ENCODE peak calls at places on chromosome 15, in four cellular contexts. N, H, X and M are unnamed samples.
A peak's percentile ranks its signal among the peaks of the same experiment; 100 is the strongest.

GRCh38 chr15:28169361-28169760 is 70.2 kb upstream of the OCA2 start:
- DNase-seq in N (no peak), X (no peak), H (no peak), M (no peak)

GRCh38 chr15:56984681-56985515 is 66.5 kb downstream of the TCF12 start:
- DNase-seq in H (no peak), N (peak; percentile 79), X (no peak), M (no peak)

GRCh38 chr15:66580643-66581042 is 14.8 kb upstream of the LCTL start:
- DNase-seq in X (no peak), H (no peak), N (peak; percentile 64), M (no peak)

GRCh38 chr15:88891540-88892254 is 3.6 kb downstream of the HAPLN3 start:
- DNase-seq in H (no peak), N (no peak), X (no peak), M (no peak)

GRCh38 chr15:83200162-83200561 is 7.5 kb downstream of the HDGFL3 start:
- DNase-seq in H (no peak), N (peak; percentile 79), X (no peak), M (no peak)

GRCh38 chr15:77225088-77225487 is 154.2 kb upstream of the TSPAN3 start:
- DNase-seq in N (no peak), H (no peak), X (no peak), M (no peak)

GRCh38 chr15:89469331-89470107 is 26.9 kb downstream of the RHCG start:
- DNase-seq in H (no peak), N (no peak), X (no peak), M (no peak)

GRCh38 chr15:20340331-20340811 is 201.2 kb downstream of the GOLGA6L6 start:
- DNase-seq in H (peak; percentile 44), N (no peak), X (peak; percentile 91), M (no peak)

GRCh38 chr15:43920815-43921214 is 94.0 kb downstream of the WDR76 start:
- DNase-seq in H (peak; percentile 83), N (no peak), X (no peak), M (no peak)

GRCh38 chr15:70478251-70478990 is 284.9 kb downstream of the UACA start:
- DNase-seq in X (peak; percentile 59), N (no peak), H (no peak), M (no peak)

GRCh38 chr15:99953886-99954285 is 220.6 kb upstream of the LYSMD4 start:
- DNase-seq in N (no peak), X (no peak), H (no peak), M (no peak)

GRCh38 chr15:60520041-60520824 is 41.3 kb upstream of the ICE2 start:
- DNase-seq in H (no peak), X (no peak), N (peak; percentile 40), M (no peak)

GRCh38 chr15:75058127-75058905 is 34.9 kb downstream of the PPCDC start:
- DNase-seq in H (no peak), X (no peak), N (no peak), M (no peak)

GRCh38 chr15:91142097-91142744 is 42.2 kb downstream of the SV2B start:
- DNase-seq in X (no peak), N (peak; percentile 7), H (no peak), M (no peak)

GRCh38 chr15:81301815-81302399 is 22.0 kb downstream of the STARD5 start:
- DNase-seq in N (no peak), X (peak; percentile 75), H (no peak), M (no peak)

GRCh38 chr15:48001393-48002059 is 119.3 kb upstream of the SLC24A5 start:
- DNase-seq in N (no peak), X (no peak), H (no peak), M (no peak)

GRCh38 chr15:62749445-62749844 is 293.1 kb upstream of the TPM1 start:
- DNase-seq in N (no peak), H (no peak), X (no peak), M (no peak)

GRCh38 chr15:90594297-90594696 is 64.6 kb downstream of the CRTC3 start:
- DNase-seq in X (peak; percentile 91), H (no peak), N (peak; percentile 51), M (peak; percentile 93)

GRCh38 chr15:45333550-45333949 is 44.8 kb downstream of the GATM start:
- DNase-seq in X (no peak), N (peak; percentile 16), H (peak; percentile 21), M (no peak)

GRCh38 chr15:89068325-89068784 is 19.9 kb upstream of the ABHD2 start:
- DNase-seq in X (no peak), N (peak; percentile 97), H (no peak), M (peak; percentile 67)

GRCh38 chr15:64019764-64020163 is 26.5 kb downstream of the DAPK2 start:
- DNase-seq in N (peak; percentile 76), H (no peak), X (no peak), M (no peak)

GRCh38 chr15:69532066-69532465 is 79.4 kb downstream of the RPLP1 start:
- DNase-seq in X (no peak), N (no peak), H (no peak), M (no peak)

GRCh38 chr15:39361497-39361896 is 219.4 kb upstream of the THBS1 start:
- DNase-seq in H (no peak), X (no peak), N (no peak), M (no peak)

GRCh38 chr15:29055876-29056275 is 170.1 kb downstream of the APBA2 start:
- DNase-seq in H (no peak), X (no peak), N (no peak), M (no peak)

GRCh38 chr15:90598053-90598577 is 68.4 kb downstream of the CRTC3 start:
- DNase-seq in H (no peak), X (peak; percentile 70), N (no peak), M (no peak)

GRCh38 chr15:60553163-60553562 is 74.2 kb upstream of the ICE2 start:
- DNase-seq in H (no peak), X (no peak), N (no peak), M (no peak)

GRCh38 chr15:53978248-53978906 is at the start of gene UNC13C:
- DNase-seq in N (peak; percentile 3), X (peak; percentile 46), H (peak; percentile 68), M (no peak)

GRCh38 chr15:47355759-47356158 is 361.5 kb upstream of the SEMA6D start:
- DNase-seq in X (no peak), N (no peak), H (no peak), M (no peak)

GRCh38 chr15:74725241-74725774 is at the start of gene CYP1A1:
- DNase-seq in H (peak; percentile 44), X (peak; percentile 67), N (peak; percentile 26), M (peak; percentile 21)

GRCh38 chr15:70356919-70357318 is 259.2 kb upstream of the TLE3 start:
- DNase-seq in N (no peak), H (no peak), X (no peak), M (no peak)

GRCh38 chr15:37095993-37096877 is 4.1 kb downstream of the MEIS2 start:
- DNase-seq in H (no peak), X (no peak), N (peak; percentile 47), M (no peak)

GRCh38 chr15:37094542-37095196 is 5.7 kb downstream of the MEIS2 start:
- DNase-seq in H (no peak), N (peak; percentile 62), X (no peak), M (no peak)

GRCh38 chr15:37095197-37095992 is 5.0 kb downstream of the MEIS2 start:
- DNase-seq in X (no peak), H (no peak), N (no peak), M (no peak)

GRCh38 chr15:37090543-37091175 is 9.7 kb downstream of the MEIS2 start:
- DNase-seq in H (no peak), X (no peak), N (no peak), M (no peak)

DNA sequence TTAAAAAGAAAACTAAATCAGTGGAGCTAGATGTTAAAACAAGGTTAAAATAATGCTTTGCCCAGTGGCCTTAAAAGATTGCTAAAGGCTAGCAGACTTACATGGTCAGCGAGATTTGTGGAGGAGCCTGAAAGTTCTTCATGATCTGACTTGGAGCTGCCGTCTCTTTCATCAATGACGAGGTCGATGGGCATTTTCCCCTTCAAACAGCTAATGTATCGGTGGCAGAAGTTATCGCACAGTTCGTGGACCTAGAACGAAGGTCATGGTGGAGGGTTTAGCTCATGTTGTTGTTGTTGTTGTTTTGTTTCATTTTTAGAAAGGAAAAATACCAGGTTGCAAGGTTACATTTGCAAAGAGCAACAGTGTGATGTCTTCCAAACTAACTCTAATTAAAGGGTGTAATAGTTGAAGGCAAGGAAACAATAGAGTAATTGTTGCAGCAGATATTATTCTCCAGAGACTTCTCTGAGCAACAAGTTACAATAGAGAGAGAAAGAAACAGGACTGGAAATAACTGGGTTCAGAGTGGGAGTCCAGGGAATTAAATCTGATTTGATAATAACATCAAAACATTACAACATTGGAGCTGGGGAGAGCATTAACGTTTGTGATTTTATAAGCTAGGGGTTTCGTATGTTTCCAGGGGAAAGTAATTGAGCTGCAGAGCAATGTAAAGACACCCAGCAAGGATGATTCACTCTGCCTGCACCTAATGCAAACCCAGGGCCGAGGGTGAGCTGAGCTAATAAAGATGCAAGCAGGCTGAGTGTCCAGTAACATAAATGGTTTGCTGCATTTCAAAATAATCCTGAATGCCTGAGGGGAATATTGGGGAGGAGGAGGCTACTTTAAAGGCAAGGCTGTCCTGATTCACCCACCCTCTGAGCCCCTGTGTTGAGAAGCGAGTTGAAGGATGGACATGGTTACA is 6.6 kb downstream of the MEIS2 start:
- DNase-seq in H (no peak), N (peak; percentile 80), X (no peak), M (no peak)
- H3K4me3 ChIP-seq in H (peak overlapping the region; percentile 98), N (peak overlapping the region; percentile 6), X (no peak overlapping the region), M (no peak overlapping the region)

GRCh38 chr15:41499109-41499851 is 5.6 kb downstream of the ITPKA start:
- DNase-seq in X (no peak), N (peak; percentile 15), H (no peak), M (no peak)
- H3K27me3 ChIP-seq in X (peaks cover 71% of the 10 kb centered on the region), N (peaks cover 40% of the 10 kb centered on the region), H (peaks cover 100% of the 10 kb centered on the region), M (peaks cover 29% of the 10 kb centered on the region)

GRCh38 chr15:65384895-65385867 is 7.4 kb upstream of the IGDCC3 start:
- DNase-seq in H (peak; percentile 94), X (peak; percentile 86), N (peak; percentile 87), M (peak; percentile 66)
- H3K4me3 ChIP-seq in H (no peak overlapping the region), X (peak overlapping the region; percentile 52), N (no peak overlapping the region), M (peak overlapping the region; percentile 83)

DNA sequence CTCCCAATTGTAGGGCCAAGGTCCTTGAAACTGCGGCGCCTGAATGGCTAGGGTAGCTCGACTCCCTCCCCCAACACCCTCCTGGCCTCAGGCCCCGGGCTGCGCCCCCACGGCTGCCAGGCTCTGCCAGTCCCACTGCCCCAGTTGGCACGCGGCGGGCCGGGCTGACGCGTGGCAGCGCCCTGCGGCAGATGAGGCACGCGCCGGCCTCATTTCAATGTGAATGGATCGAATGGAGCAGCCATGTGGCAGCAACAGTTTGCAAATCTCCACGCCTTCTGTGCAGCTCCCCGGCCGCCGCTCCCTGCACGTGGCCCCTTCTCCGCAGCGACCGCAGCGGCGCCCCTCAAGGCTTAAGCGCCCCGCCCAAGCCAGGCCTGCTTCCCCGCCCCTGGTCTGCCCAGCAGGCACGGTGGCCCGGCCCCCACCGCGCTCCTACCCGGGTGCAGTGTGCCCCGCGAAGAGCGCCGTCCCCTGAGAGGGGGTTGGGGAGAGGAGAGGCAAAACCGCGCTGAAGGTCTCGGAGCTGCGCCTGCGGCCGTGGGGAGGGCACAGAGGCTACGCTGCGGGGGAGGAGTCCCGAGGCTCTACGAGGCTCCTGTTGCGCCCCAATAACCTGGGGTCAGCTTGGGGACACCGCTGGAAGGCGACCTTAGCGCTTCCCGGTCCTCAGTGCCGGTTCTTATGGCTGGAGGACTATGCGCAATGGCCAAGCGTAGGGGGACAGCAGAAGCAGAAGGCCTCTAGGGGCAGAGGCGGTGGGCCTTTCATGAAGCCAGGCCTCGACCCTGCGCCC is 3.1 kb upstream of the DLL4 start:
- DNase-seq in N (peak; percentile 55), H (peak; percentile 49), X (no peak), M (no peak)
- H3K27me3 ChIP-seq in N (peaks cover 38% of the 10 kb centered on the region), H (peaks cover 99% of the 10 kb centered on the region), X (peaks cover 58% of the 10 kb centered on the region), M (peaks cover 34% of the 10 kb centered on the region)